ENCODE peak calls at places on chromosomes 11 and 22, in nine cellular contexts. Y is esophagus squamous epithelium, U is tibial artery, Q is AG09319, T is MM.1S, F is GM20000, X is osteoblast, V is fibroblast of mammary gland, A is lung. J is an unnamed sample.

GRCh38 chr22:20440637-20441591 is 3.3 kb upstream of the SCARF2 start:
- DNase-seq in A (no peak), F (no peak), U (peak; percentile 63), T (no peak), X (peak; percentile 87), Q (no peak), Y (no peak), V (no peak), J (no peak)

GRCh38 chr11:126343051-126343450 is 12.4 kb upstream of the ST3GAL4 start:
- DNase-seq in Y (no peak), X (no peak), F (no peak), U (no peak), V (no peak), Q (no peak), A (no peak), T (no peak), J (no peak)

GRCh38 chr11:86738615-86739014 is 61.7 kb upstream of the PRSS23 start:
- DNase-seq in F (no peak), Y (no peak), V (no peak), Q (no peak), X (no peak), U (no peak), T (no peak), A (no peak), J (no peak)

GRCh38 chr22:20131593-20131855 is at the start of gene ZDHHC8:
- DNase-seq in A (no peak), Y (no peak), X (peak; percentile 94), U (no peak), Q (no peak), F (peak; percentile 91), V (no peak), T (no peak), J (peak; percentile 81)

GRCh38 chr11:23995891-23996290 is 501.0 kb upstream of the LUZP2 start:
- DNase-seq in Q (no peak), T (no peak), V (peak; percentile 12), F (no peak), X (no peak), Y (no peak), A (no peak), U (no peak), J (no peak)

GRCh38 chr11:26109658-26110393 is 222.1 kb upstream of the ANO3 start:
- DNase-seq in Y (no peak), X (no peak), Q (no peak), V (no peak), A (no peak), F (no peak), T (no peak), U (no peak), J (no peak)

GRCh38 chr11:12694182-12694531 is 19.9 kb downstream of the TEAD1 start:
- DNase-seq in V (peak; percentile 46), Q (no peak), T (no peak), U (no peak), F (no peak), A (no peak), Y (no peak), X (no peak), J (no peak)

GRCh38 chr11:8665222-8665621 is 17.2 kb downstream of the TRIM66 start:
- DNase-seq in Y (no peak), V (no peak), T (no peak), F (no peak), U (no peak), Q (no peak), A (no peak), X (no peak), J (no peak)

GRCh38 chr11:32852142-32852541 is 22.4 kb downstream of the PRRG4 start:
- DNase-seq in Q (no peak), F (no peak), X (peak; percentile 80), Y (no peak), T (no peak), U (no peak), A (peak; percentile 36), V (peak; percentile 66), J (no peak)

GRCh38 chr11:13880719-13881118 is 81.8 kb upstream of the SPON1 start:
- DNase-seq in V (no peak), A (no peak), F (no peak), Q (no peak), T (no peak), Y (no peak), X (no peak), U (no peak), J (no peak)

GRCh38 chr22:23220485-23221350 is 40.4 kb downstream of the BCR start:
- DNase-seq in F (peak; percentile 74), Y (no peak), U (no peak), T (no peak), Q (peak; percentile 50), X (peak; percentile 87), V (peak; percentile 73), A (no peak), J (peak; percentile 76)

GRCh38 chr22:24156146-24156914 is 25.0 kb upstream of the SUSD2 start:
- DNase-seq in F (peak; percentile 88), Y (no peak), A (no peak), Q (no peak), U (no peak), T (peak; percentile 81), V (peak; percentile 48), X (peak; percentile 95), J (peak; percentile 85)

GRCh38 chr11:11998091-11998781 is 10.2 kb downstream of the DKK3 start:
- DNase-seq in Q (peak; percentile 52), X (peak; percentile 90), F (no peak), A (no peak), T (no peak), V (peak; percentile 95), U (no peak), Y (no peak), J (no peak)

GRCh38 chr11:15764329-15764728 is 592.0 kb downstream of the SOX6 start:
- DNase-seq in F (no peak), T (no peak), X (no peak), Y (no peak), A (no peak), U (no peak), V (no peak), Q (no peak), J (no peak)

DNA sequence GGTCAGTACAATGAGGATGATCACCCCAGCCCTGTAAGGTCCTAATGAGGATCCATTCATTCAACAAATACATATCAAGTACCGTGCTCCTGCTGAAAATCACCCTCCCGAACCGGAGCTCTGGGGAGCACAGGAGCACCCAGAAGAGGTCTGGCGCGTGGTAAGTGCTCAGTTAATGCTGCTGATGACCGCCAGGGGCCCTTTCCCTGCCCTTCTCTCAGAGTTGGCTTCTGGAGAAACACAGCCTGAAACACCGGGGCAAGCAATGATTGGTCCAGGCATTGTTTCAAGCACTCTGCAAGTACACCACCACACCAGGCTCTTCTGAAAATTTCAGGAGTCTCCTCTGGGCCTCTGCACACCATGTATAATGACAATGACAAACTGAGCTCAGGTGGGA is 3.8 kb upstream of the CCDC86 start:
- DNase-seq in T (peak; percentile 84), V (no peak), Y (no peak), Q (no peak), X (no peak), U (no peak), A (no peak), F (no peak), J (no peak)
- TF ChIP-seq CTCF in T (peak; percentile 57), V (no peak), Y (no peak), Q (no peak), X (peak; percentile 25), U (no peak), A (no peak), F (no peak), J (no peak)

DNA sequence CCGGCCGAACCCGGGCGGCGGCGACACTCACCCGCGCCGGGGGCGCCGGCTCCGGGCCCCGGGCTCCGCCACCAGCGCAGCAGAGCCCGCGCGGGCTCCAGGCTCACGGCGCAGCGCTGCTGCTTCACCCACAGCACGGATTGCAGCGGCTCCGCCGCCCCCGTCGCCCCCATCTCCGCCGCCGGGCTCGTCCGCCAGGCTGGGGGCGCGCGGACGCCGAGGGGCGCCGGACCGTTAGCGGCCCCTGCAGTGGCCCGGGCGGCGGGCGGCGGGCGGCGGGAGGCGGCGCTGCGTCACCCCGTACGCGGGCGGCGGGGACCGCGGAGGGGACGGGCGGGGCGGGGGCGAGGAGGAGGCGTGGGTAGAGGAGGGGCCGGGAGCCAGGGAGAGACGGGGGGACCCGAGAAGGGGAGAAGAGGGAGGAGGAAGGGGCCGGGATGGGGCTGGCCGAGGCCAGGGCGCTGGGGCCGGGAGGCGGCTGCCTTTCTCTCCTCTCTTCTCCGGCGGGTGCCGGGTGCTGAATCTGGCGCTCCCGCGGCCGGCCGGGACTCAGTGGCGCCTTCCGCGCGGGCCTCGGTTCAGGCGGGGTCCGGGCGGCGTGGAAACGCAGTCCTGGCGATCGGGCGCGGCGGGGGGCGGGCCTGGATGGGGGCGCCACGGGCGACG is at the start of gene CERK:
- DNase-seq in F (peak; percentile 93), V (peak; percentile 33), T (peak; percentile 75), U (peak; percentile 89), Y (no peak), Q (no peak), A (peak; percentile 81), X (peak; percentile 97), J (peak; percentile 88)
- TF ChIP-seq CTCF in F (no peak), V (no peak), T (no peak), U (no peak), Y (no peak), Q (no peak), A (no peak), X (no peak), J (no peak)

GRCh38 chr11:81492923-81493445 is 1240.7 kb downstream of the FAM181B start:
- DNase-seq in A (no peak), F (no peak), U (no peak), V (no peak), Y (no peak), Q (no peak), X (no peak), T (no peak), J (no peak)

GRCh38 chr11:81494431-81494830 is 1239.2 kb downstream of the FAM181B start:
- DNase-seq in U (no peak), V (no peak), F (no peak), A (no peak), Q (no peak), Y (no peak), T (no peak), X (no peak), J (no peak)

GRCh38 chr11:81495699-81496292 is 1237.9 kb downstream of the FAM181B start:
- DNase-seq in F (no peak), Y (no peak), X (no peak), V (no peak), A (no peak), T (no peak), Q (no peak), U (no peak), J (no peak)

GRCh38 chr11:81496566-81496965 is 1237.1 kb downstream of the FAM181B start:
- DNase-seq in A (no peak), V (no peak), T (no peak), Q (no peak), X (no peak), Y (no peak), U (no peak), F (no peak), J (no peak)

GRCh38 chr11:81497202-81497804 is 1236.4 kb downstream of the FAM181B start:
- DNase-seq in X (peak; percentile 15), F (peak; percentile 38), A (no peak), V (peak; percentile 40), Y (no peak), U (no peak), Q (no peak), T (peak; percentile 63), J (peak; percentile 11)
- TF ChIP-seq CTCF in X (peak; percentile 58), F (peak; percentile 45), A (no peak), V (peak; percentile 55), Y (no peak), U (peak; percentile 45), Q (peak; percentile 31), T (peak; percentile 69), J (peak; percentile 54)

DNA sequence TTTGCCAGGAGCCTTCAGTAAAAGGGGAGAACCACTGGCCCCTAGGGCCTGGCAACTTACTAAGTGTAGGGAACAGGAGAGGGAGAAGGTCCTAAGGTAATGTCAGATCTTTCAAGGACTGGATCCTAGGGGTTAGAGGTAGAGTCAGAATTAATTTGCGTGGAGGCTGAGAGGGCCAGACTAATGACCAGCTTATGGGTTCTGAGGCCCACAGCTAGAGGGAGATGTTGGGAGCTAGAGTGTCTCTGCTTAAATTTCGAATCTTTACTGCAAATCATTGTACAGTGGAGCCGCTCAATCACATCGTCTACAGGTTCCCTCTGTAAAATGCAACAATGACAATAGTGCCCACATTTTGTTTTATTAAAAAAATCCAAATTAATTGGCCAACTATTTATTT is 31.4 kb downstream of the CLMP start:
- DNase-seq in A (no peak), T (no peak), Q (no peak), X (peak; percentile 25), U (no peak), V (no peak), F (no peak), Y (no peak), J (no peak)
- TF ChIP-seq CTCF in A (no peak), T (no peak), Q (no peak), X (peak; percentile 44), U (no peak), V (peak; percentile 24), F (no peak), Y (no peak), J (no peak)

J was measured in GM13976.